ENCODE peak calls at places on chromosomes 3 and 15, in seven cellular contexts. D is A673, V is fibroblast of lung, A is mammary epithelial cell, O is HepG2, H is breast epithelium, M is upper lobe of right lung. X is an unnamed sample.
A peak's percentile ranks its signal among the peaks of the same experiment; 100 is the strongest.

GRCh38 chr3:62601238-62601856 is 228.0 kb upstream of the FEZF2 start:
- DNase-seq in D (peak; percentile 20), V (peak; percentile 80), A (peak; percentile 81), O (no peak), H (no peak), M (no peak), X (peak; percentile 63)

GRCh38 chr3:36959821-36960220 is 15.0 kb upstream of the TRANK1 start:
- DNase-seq in D (peak; percentile 86), V (peak; percentile 35), A (no peak), O (no peak), H (no peak), M (no peak), X (no peak)

GRCh38 chr3:46710229-46710628 is 7.4 kb downstream of the PRSS50 start:
- DNase-seq in D (no peak), V (no peak), A (no peak), O (no peak), H (peak; percentile 2), M (no peak), X (no peak)

GRCh38 chr3:5309181-5309580 is 121.7 kb downstream of the EDEM1 start:
- DNase-seq in D (no peak), V (peak; percentile 79), A (no peak), O (no peak), H (no peak), M (no peak), X (no peak)

GRCh38 chr15:74199293-74199645 is 3.3 kb downstream of the STRA6 start:
- DNase-seq in D (no peak), V (no peak), A (no peak), O (no peak), H (no peak), M (no peak), X (no peak)

GRCh38 chr3:44762170-44762677 is 630 bp downstream of the KIF15 start:
- DNase-seq in D (no peak), V (no peak), A (peak; percentile 26), O (no peak), H (no peak), M (no peak), X (no peak)

GRCh38 chr3:187808466-187809291 is 63.4 kb upstream of the BCL6 start:
- DNase-seq in D (no peak), V (no peak), A (peak; percentile 79), O (peak; percentile 82), H (peak; percentile 72), M (no peak), X (peak; percentile 68)

GRCh38 chr3:176074096-176074495 is 1123.2 kb downstream of the TBL1XR1 start:
- DNase-seq in D (no peak), V (no peak), A (no peak), O (no peak), H (no peak), M (no peak), X (no peak)

GRCh38 chr3:57793737-57794187 is 37.7 kb downstream of the SLMAP start:
- DNase-seq in D (no peak), V (peak; percentile 27), A (peak; percentile 19), O (no peak), H (no peak), M (no peak), X (no peak)

GRCh38 chr3:64555351-64555750 is 132.4 kb downstream of the ADAMTS9 start:
- DNase-seq in D (no peak), V (no peak), A (no peak), O (no peak), H (no peak), M (no peak), X (no peak)

GRCh38 chr3:61417352-61417751 is 144.0 kb upstream of the PTPRG start:
- DNase-seq in D (no peak), V (peak; percentile 17), A (no peak), O (no peak), H (no peak), M (no peak), X (no peak)

GRCh38 chr3:69406156-69406555 is 20.3 kb upstream of the FRMD4B start:
- DNase-seq in D (no peak), V (peak; percentile 52), A (peak; percentile 49), O (no peak), H (no peak), M (no peak), X (no peak)

GRCh38 chr3:141164844-141165243 is 66.8 kb upstream of the PXYLP1 start:
- DNase-seq in D (no peak), V (no peak), A (no peak), O (no peak), H (no peak), M (no peak), X (no peak)

GRCh38 chr15:55780292-55780691 is 37.3 kb upstream of the PRTG start:
- DNase-seq in D (no peak), V (no peak), A (no peak), O (no peak), H (no peak), M (no peak), X (no peak)

GRCh38 chr3:179682681-179683080 is 29.8 kb downstream of the USP13 start:
- DNase-seq in D (no peak), V (no peak), A (no peak), O (no peak), H (no peak), M (no peak), X (no peak)

GRCh38 chr3:25380222-25380739 is 47.8 kb upstream of the RARB start:
- DNase-seq in D (no peak), V (no peak), A (no peak), O (no peak), H (no peak), M (no peak), X (no peak)

GRCh38 chr15:60070838-60071493 is 66.9 kb downstream of the FOXB1 start:
- DNase-seq in D (peak; percentile 3), V (peak; percentile 92), A (peak; percentile 86), O (no peak), H (no peak), M (no peak), X (peak; percentile 77)

GRCh38 chr15:52464040-52464439 is 64.6 kb downstream of the MYO5A start:
- DNase-seq in D (no peak), V (no peak), A (peak; percentile 21), O (no peak), H (no peak), M (no peak), X (no peak)

GRCh38 chr3:159948423-159949140 is 40.1 kb upstream of the IL12A start:
- DNase-seq in D (no peak), V (peak; percentile 64), A (peak; percentile 20), O (no peak), H (no peak), M (no peak), X (no peak)

GRCh38 chr3:127674099-127674792 is 1.5 kb downstream of the ABTB1 start:
- DNase-seq in D (no peak), V (no peak), A (no peak), O (no peak), H (peak; percentile 41), M (peak; percentile 53), X (no peak)

GRCh38 chr15:66390670-66391069 is 4.0 kb downstream of the MAP2K1 start:
- DNase-seq in D (no peak), V (no peak), A (peak; percentile 63), O (no peak), H (no peak), M (no peak), X (peak; percentile 41)

GRCh38 chr15:35481992-35482391 is 64.0 kb downstream of the DPH6 start:
- DNase-seq in D (peak; percentile 57), V (peak; percentile 84), A (peak; percentile 95), O (no peak), H (no peak), M (no peak), X (peak; percentile 87)

DNA sequence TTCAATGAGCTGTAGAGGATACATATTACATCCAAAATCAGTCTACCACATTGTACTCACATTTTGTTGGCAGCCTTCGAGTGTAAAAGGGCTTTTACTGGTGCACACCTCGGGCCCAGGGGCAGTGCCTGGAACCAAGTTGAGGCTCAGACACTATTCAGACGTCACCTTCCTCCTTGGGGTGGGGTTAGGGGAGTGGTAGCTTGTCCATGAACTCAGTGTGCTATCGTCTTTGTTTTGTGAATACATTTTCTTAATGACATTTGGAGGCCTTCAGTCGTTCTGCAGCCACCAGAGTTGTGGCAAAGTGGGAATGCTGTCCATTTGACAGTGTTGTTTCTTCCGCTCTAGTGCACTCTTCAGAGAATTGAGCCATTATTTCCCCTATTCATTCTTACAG is 114.2 kb downstream of the PGPEP1L start:
- DNase-seq in D (no peak), V (peak; percentile 63), A (no peak), O (no peak), H (no peak), M (no peak), X (no peak)
- H3K27ac ChIP-seq in D (no peak overlapping the region), V (no peak overlapping the region), A (no peak overlapping the region), O (no peak overlapping the region), H (no peak overlapping the region), M (no peak overlapping the region), X (peak overlapping the region; percentile 26)

GRCh38 chr3:8769088-8769822 is at the start of gene OXTR:
- DNase-seq in D (peak; percentile 79), V (peak; percentile 85), A (peak; percentile 70), O (peak; percentile 40), H (no peak), M (peak; percentile 74), X (peak; percentile 70)
- H3K27ac ChIP-seq in D (no peak within 1 kb of the TSS), V (no peak within 1 kb of the TSS), A (no peak within 1 kb of the TSS), O (no peak within 1 kb of the TSS), H (peak within 1 kb of the TSS; percentile 66), M (no peak within 1 kb of the TSS), X (no peak within 1 kb of the TSS)

GRCh38 chr15:68629519-68630204 is 50.9 kb downstream of the CORO2B start:
- DNase-seq in D (no peak), V (no peak), A (no peak), O (no peak), H (no peak), M (no peak), X (no peak)
- H3K27ac ChIP-seq in D (no peak overlapping the region), V (no peak overlapping the region), A (no peak overlapping the region), O (no peak overlapping the region), H (no peak overlapping the region), M (no peak overlapping the region), X (no peak overlapping the region)

GRCh38 chr15:40414816-40415215 is 9.2 kb downstream of the IVD start:
- DNase-seq in D (no peak), V (no peak), A (no peak), O (no peak), H (no peak), M (no peak), X (no peak)
- H3K27ac ChIP-seq in D (no peak overlapping the region), V (no peak overlapping the region), A (no peak overlapping the region), O (no peak overlapping the region), H (no peak overlapping the region), M (no peak overlapping the region), X (peak overlapping the region; percentile 36)

GRCh38 chr3:42653560-42654330 is at the start of gene ZBTB47:
- DNase-seq in D (no peak), V (peak; percentile 29), A (peak; percentile 16), O (no peak), H (peak; percentile 58), M (peak; percentile 88), X (peak; percentile 34)
- H3K27ac ChIP-seq in D (peak within 1 kb of the TSS; percentile 80), V (peak within 1 kb of the TSS; percentile 80), A (no peak within 1 kb of the TSS), O (peak within 1 kb of the TSS; percentile 59), H (peak within 1 kb of the TSS; percentile 89), M (peak within 1 kb of the TSS; percentile 88), X (peak within 1 kb of the TSS; percentile 86)

DNA sequence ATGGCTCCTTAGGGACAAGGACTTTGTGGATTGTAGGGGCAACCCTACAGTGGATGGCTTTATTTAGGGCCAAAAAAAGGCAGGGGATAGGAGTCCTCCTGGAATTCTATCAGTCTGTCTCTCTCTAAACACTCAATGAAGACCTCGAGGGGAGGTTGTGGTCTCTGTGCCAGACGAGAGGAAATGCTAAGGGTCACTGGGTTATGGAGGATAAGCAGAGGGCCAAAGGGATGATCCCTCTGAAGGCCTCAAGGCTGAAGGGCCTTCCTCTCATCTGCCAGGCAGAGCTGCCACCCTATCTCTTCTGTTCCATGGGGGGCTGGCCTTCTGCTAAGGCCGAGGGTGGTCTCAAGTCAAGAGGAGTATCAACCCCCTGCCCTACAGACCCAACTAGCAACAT is 27.0 kb downstream of the PLXNB1 start:
- DNase-seq in D (no peak), V (no peak), A (no peak), O (no peak), H (no peak), M (no peak), X (no peak)
- H3K27ac ChIP-seq in D (no peak overlapping the region), V (no peak overlapping the region), A (peak overlapping the region; percentile 4), O (no peak overlapping the region), H (peak overlapping the region; percentile 93), M (peak overlapping the region; percentile 58), X (peak overlapping the region; percentile 99)